ENCODE peak calls at places on chromosomes 16 and 17, in nine cellular contexts. L, C, F, O, H, U, D, Z and P are unnamed samples.

GRCh38 chr16:15966420-15967222 is 17.2 kb downstream of the ABCC1 start:
- DNase-seq in U (no peak), O (peak), L (no peak), D (no peak), Z (no peak), F (no peak), H (no peak), C (no peak), P (no peak)

GRCh38 chr17:79544142-79544914 is 66.5 kb downstream of the RBFOX3 start:
- DNase-seq in U (no peak), Z (no peak), C (peak), D (peak), O (no peak), H (no peak), L (no peak), F (no peak), P (no peak)

GRCh38 chr17:61583660-61584264 is 7.3 kb downstream of the NACA2 start:
- DNase-seq in L (no peak), U (no peak), D (no peak), C (no peak), H (no peak), Z (no peak), F (no peak), O (no peak), P (no peak)

GRCh38 chr16:4517812-4518211 is 20.8 kb downstream of the CDIP1 start:
- DNase-seq in O (peak), L (peak), H (peak), F (no peak), Z (no peak), C (no peak), U (no peak), D (peak), P (no peak)

GRCh38 chr17:57811633-57812280 is 38.1 kb downstream of the MRPS23 start:
- DNase-seq in F (no peak), H (no peak), L (peak), U (no peak), Z (peak), O (no peak), C (no peak), D (no peak), P (no peak)

GRCh38 chr17:75159196-75160031 is 5.1 kb upstream of the JPT1 start:
- DNase-seq in H (no peak), C (no peak), U (no peak), D (no peak), O (peak), Z (no peak), F (no peak), L (no peak), P (no peak)

GRCh38 chr17:81664051-81664470 is 2.3 kb downstream of the OXLD1 start:
- DNase-seq in C (no peak), O (no peak), D (no peak), Z (no peak), F (no peak), U (no peak), L (no peak), H (no peak), P (no peak)

GRCh38 chr17:62668091-62668804 is 40.8 kb downstream of the MRC2 start:
- DNase-seq in L (no peak), O (no peak), H (no peak), Z (no peak), D (no peak), C (peak), U (no peak), F (no peak), P (no peak)

GRCh38 chr16:2898831-2899563 is 12.7 kb upstream of the FLYWCH1 start:
- DNase-seq in F (no peak), H (no peak), U (no peak), D (no peak), C (no peak), O (no peak), L (no peak), Z (no peak), P (no peak)

GRCh38 chr17:71975998-71976649 is 144.7 kb upstream of the SOX9 start:
- DNase-seq in C (peak), L (peak), F (no peak), H (no peak), D (no peak), U (no peak), O (peak), Z (no peak), P (no peak)

GRCh38 chr17:36524428-36524876 is 10.2 kb downstream of the MYO19 start:
- DNase-seq in H (no peak), Z (no peak), L (no peak), C (peak), U (no peak), O (no peak), F (no peak), D (no peak), P (no peak)

GRCh38 chr16:79757163-79757562 is 156.6 kb upstream of the MAF start:
- DNase-seq in D (no peak), H (no peak), L (no peak), U (no peak), O (no peak), C (no peak), F (no peak), Z (no peak), P (no peak)

GRCh38 chr16:59849716-59850115 is 1115.6 kb upstream of the GOT2 start:
- DNase-seq in O (no peak), U (no peak), Z (no peak), F (no peak), H (no peak), D (no peak), L (peak), C (no peak), P (no peak)

GRCh38 chr17:71173963-71174362 is 946.9 kb upstream of the SOX9 start:
- DNase-seq in F (no peak), U (no peak), L (no peak), O (no peak), Z (no peak), C (no peak), D (no peak), H (no peak), P (no peak)

GRCh38 chr17:76027159-76027839 is at the start of gene EVPL:
- DNase-seq in H (no peak), D (no peak), O (no peak), F (no peak), L (peak), U (no peak), Z (no peak), C (no peak), P (no peak)